ENCODE peak calls at places on chromosome 16, in four cellular contexts. I is B cell, L is stomach, S is AG04449. W is an unnamed sample.

GRCh38 chr16:84950906-84951305 is 60.4 kb downstream of the ZDHHC7 start:
- DNase-seq in I (no peak), L (no peak), S (no peak), W (peak)

GRCh38 chr16:25108054-25108453 is 3.5 kb upstream of the LCMT1 start:
- DNase-seq in I (peak), L (no peak), S (no peak), W (peak)

GRCh38 chr16:11198817-11199216 is 57.2 kb downstream of the SOCS1 start:
- DNase-seq in I (no peak), L (peak), S (no peak), W (no peak)

GRCh38 chr16:84735846-84736586 is 36.2 kb downstream of the USP10 start:
- DNase-seq in I (no peak), L (peak), S (no peak), W (no peak)

GRCh38 chr16:85092851-85093250 is 19.4 kb downstream of the CIBAR2 start:
- DNase-seq in I (no peak), L (no peak), S (no peak), W (no peak)

GRCh38 chr16:2296662-2297505 is 29.0 kb upstream of the RNPS1 start:
- DNase-seq in I (no peak), L (peak), S (no peak), W (peak)

GRCh38 chr16:6209355-6209930 is 1111.8 kb upstream of the EEF2KMT start:
- DNase-seq in I (no peak), L (no peak), S (no peak), W (no peak)

GRCh38 chr16:13032911-13033310 is 131.5 kb downstream of the SHISA9 start:
- DNase-seq in I (no peak), L (no peak), S (no peak), W (no peak)

GRCh38 chr16:6206080-6206479 is 1108.5 kb upstream of the EEF2KMT start:
- DNase-seq in I (no peak), L (no peak), S (no peak), W (no peak)

GRCh38 chr16:9602201-9602600 is 510.8 kb downstream of the HAPSTR1 start:
- DNase-seq in I (no peak), L (no peak), S (no peak), W (no peak)

GRCh38 chr16:14284930-14285541 is 213.9 kb downstream of the MRTFB start:
- DNase-seq in I (no peak), L (peak), S (no peak), W (peak)

GRCh38 chr16:72787519-72788268 is 260.2 kb downstream of the ZFHX3 start:
- DNase-seq in I (peak), L (peak), S (peak), W (peak)

GRCh38 chr16:49484454-49484853 is 110.8 kb downstream of the C16orf78 start:
- DNase-seq in I (peak), L (peak), S (no peak), W (peak)

GRCh38 chr16:66800856-66801255 is 528 bp downstream of the TERB1 start:
- DNase-seq in I (no peak), L (no peak), S (no peak), W (no peak)

GRCh38 chr16:533391-534088 is 6.0 kb downstream of the CAPN15 start:
- DNase-seq in I (no peak), L (peak), S (no peak), W (no peak)

GRCh38 chr16:89697616-89698331 is 3.7 kb downstream of the SPATA2L start:
- DNase-seq in I (peak), L (no peak), S (no peak), W (no peak)

GRCh38 chr16:3536851-3537250 is 36.0 kb downstream of the CLUAP1 start:
- DNase-seq in I (no peak), L (no peak), S (no peak), W (no peak)

GRCh38 chr16:81821422-81822128 is 42.5 kb downstream of the PLCG2 start:
- DNase-seq in I (no peak), L (no peak), S (no peak), W (no peak)

GRCh38 chr16:88506723-88507122 is 53.6 kb downstream of the ZFPM1 start:
- DNase-seq in I (no peak), L (no peak), S (no peak), W (no peak)

GRCh38 chr16:74726736-74727135 is 26.1 kb upstream of the MLKL start:
- DNase-seq in I (no peak), L (no peak), S (no peak), W (peak)

GRCh38 chr16:85947511-85948509 is 48.8 kb downstream of the IRF8 start:
- DNase-seq in I (peak), L (peak), S (no peak), W (peak)

GRCh38 chr16:66515543-66516171 is 34.3 kb downstream of the TK2 start:
- DNase-seq in I (no peak), L (no peak), S (no peak), W (peak)

GRCh38 chr16:19884021-19884485 is 595 bp downstream of the GPRC5B start:
- DNase-seq in I (no peak), L (peak), S (no peak), W (peak)

GRCh38 chr16:29808219-29808900 is 2.0 kb downstream of the MAZ start:
- DNase-seq in I (no peak), L (no peak), S (no peak), W (peak)

GRCh38 chr16:19210968-19211367 is 42.9 kb downstream of the SYT17 start:
- DNase-seq in I (peak), L (no peak), S (no peak), W (no peak)

GRCh38 chr16:48329138-48329537 is 56.1 kb downstream of the SIAH1 start:
- DNase-seq in I (no peak), L (no peak), S (no peak), W (no peak)

GRCh38 chr16:88383401-88384221 is 852 bp downstream of the ZNF469 start:
- DNase-seq in I (peak), L (peak), S (no peak), W (no peak)

GRCh38 chr16:85366031-85366763 is 246.9 kb upstream of the GSE1 start:
- DNase-seq in I (no peak), L (no peak), S (no peak), W (no peak)

GRCh38 chr16:49502136-49502881 is 128.7 kb downstream of the C16orf78 start:
- DNase-seq in I (no peak), L (no peak), S (no peak), W (no peak)

GRCh38 chr16:51125992-51126391 is 25.1 kb downstream of the SALL1 start:
- DNase-seq in I (no peak), L (no peak), S (no peak), W (no peak)
- TF ChIP-seq CTCF in I (no peak), L (no peak), S (no peak), W (no peak)

DNA sequence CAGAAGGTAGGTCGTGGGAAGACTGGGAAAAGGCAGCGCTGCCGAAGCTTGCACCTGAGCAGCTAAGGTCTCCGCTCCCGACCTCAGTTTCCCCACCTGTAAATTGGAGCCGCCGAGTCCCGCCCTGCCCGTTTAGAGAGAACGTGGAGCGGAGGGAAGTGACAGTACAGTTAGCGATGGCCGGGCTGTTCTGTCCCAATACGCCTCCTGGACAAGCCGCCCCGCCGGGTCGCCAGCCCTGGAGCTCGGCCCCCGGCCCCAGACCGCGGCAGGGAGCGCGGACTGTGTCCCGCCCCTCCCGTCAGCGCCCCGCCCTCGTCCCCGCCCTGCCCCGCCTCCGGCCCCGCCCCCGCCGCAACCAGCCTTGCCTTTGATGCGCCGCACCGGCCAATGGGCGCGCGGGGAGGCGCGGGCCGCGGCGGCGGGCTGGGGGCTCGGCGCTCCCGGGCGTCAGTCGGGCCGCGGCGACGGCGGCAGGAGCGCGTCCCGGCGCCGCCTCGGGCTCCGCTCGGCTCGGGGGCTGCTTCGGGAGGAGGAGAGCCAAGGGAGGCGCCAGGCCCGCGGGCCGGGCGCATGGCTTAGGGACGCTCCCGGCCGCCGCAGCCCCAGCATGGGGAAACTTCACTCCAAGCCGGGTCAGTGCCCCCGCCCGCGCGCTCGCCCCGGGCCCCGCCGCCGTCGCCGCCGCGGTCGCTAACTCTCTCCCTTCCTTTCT is at the start of gene NKD1:
- DNase-seq in I (peak), L (peak), S (no peak), W (peak)
- TF ChIP-seq CTCF in I (no peak), L (no peak), S (no peak), W (no peak)

GRCh38 chr16:57723170-57723569 is 12.4 kb upstream of the KATNB1 start:
- DNase-seq in I (no peak), L (no peak), S (no peak), W (no peak)
- TF ChIP-seq CTCF in I (no peak), L (no peak), S (no peak), W (no peak)

GRCh38 chr16:87229230-87230192 is 87.7 kb downstream of the C16orf95 start:
- DNase-seq in I (no peak), L (no peak), S (no peak), W (no peak)
- TF ChIP-seq CTCF in I (no peak), L (no peak), S (no peak), W (no peak)

GRCh38 chr16:51971184-51971583 is 575.8 kb downstream of the TOX3 start:
- DNase-seq in I (no peak), L (peak), S (no peak), W (no peak)
- TF ChIP-seq CTCF in I (no peak), L (no peak), S (peak), W (no peak)

GRCh38 chr16:56203052-56203451 is 11.8 kb downstream of the GNAO1 start:
- DNase-seq in I (peak), L (no peak), S (no peak), W (peak)
- TF ChIP-seq CTCF in I (peak), L (no peak), S (no peak), W (peak)

DNA sequence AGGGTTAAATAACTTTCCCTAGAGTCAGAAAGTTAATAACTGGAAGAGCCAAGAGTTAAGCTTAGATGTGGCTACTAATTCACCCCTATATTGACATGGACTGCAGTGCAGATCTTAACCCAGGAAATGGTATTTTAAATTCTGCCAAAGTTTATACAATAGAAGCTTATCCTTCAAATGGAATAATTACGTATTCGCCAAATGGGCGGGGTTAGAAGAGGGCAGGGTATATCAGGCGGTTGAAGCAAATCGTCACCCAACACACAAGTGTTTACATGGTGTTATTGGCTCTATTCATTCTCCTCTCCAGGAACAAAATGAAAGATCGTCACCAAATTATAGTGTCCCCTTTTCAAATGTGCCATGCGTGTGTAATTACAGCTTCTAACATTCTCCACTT is 182.7 kb downstream of the PRKCB start:
- DNase-seq in I (no peak), L (no peak), S (no peak), W (no peak)
- TF ChIP-seq CTCF in I (no peak), L (no peak), S (no peak), W (no peak)